ENCODE peak calls at places on chromosomes 16 and 17, in four cellular contexts. X is mesendoderm, C is H1, T is IMR-90. O is an unnamed sample.

GRCh38 chr17:80948091-80948960 is 43.3 kb upstream of the CHMP6 start:
- DNase-seq in X (no peak), C (no peak), T (no peak), O (no peak)

GRCh38 chr17:46978489-46979022 is 497 bp downstream of the RPRML start:
- DNase-seq in X (no peak), C (no peak), T (no peak), O (peak; percentile 63)

GRCh38 chr17:5583426-5584382 is 605 bp downstream of the NLRP1 start:
- DNase-seq in X (no peak), C (no peak), T (peak; percentile 15), O (no peak)

GRCh38 chr17:32793841-32794240 is 83.1 kb downstream of the MYO1D start:
- DNase-seq in X (no peak), C (no peak), T (no peak), O (no peak)

GRCh38 chr17:6095501-6095900 is 25.3 kb downstream of the WSCD1 start:
- DNase-seq in X (no peak), C (no peak), T (no peak), O (no peak)

GRCh38 chr16:88505405-88506082 is 52.5 kb downstream of the ZFPM1 start:
- DNase-seq in X (peak; percentile 23), C (no peak), T (no peak), O (peak; percentile 50)

GRCh38 chr17:78359216-78359935 is 501 bp downstream of the SOCS3 start:
- DNase-seq in X (peak; percentile 61), C (no peak), T (no peak), O (peak; percentile 52)

GRCh38 chr17:55420776-55421178 is 858 bp downstream of the MMD start:
- DNase-seq in X (peak; percentile 53), C (no peak), T (no peak), O (no peak)

GRCh38 chr17:28076138-28076537 is 33.7 kb downstream of the NLK start:
- DNase-seq in X (no peak), C (no peak), T (no peak), O (no peak)

GRCh38 chr16:90047714-90048346 is 28.6 kb upstream of the DBNDD1 start:
- DNase-seq in X (no peak), C (no peak), T (no peak), O (peak; percentile 52)
- H3K27ac ChIP-seq in X (no peak overlapping the region), C (no peak overlapping the region), T (no peak overlapping the region), O (no peak overlapping the region)

GRCh38 chr16:31411024-31411845 is 16.9 kb downstream of the COX6A2 start:
- DNase-seq in X (no peak), C (no peak), T (no peak), O (no peak)

GRCh38 chr16:31414706-31415105 is 13.5 kb downstream of the COX6A2 start:
- DNase-seq in X (no peak), C (no peak), T (no peak), O (no peak)

GRCh38 chr16:31412750-31413149 is 15.4 kb downstream of the COX6A2 start:
- DNase-seq in X (no peak), C (no peak), T (no peak), O (no peak)

GRCh38 chr16:31416371-31416770 is 11.8 kb downstream of the COX6A2 start:
- DNase-seq in X (no peak), C (no peak), T (no peak), O (no peak)

GRCh38 chr16:31413943-31414342 is 14.2 kb downstream of the COX6A2 start:
- DNase-seq in X (no peak), C (no peak), T (no peak), O (no peak)
- H3K27me3 ChIP-seq in X (no peaks in the 10 kb centered on the region), C (no peaks in the 10 kb centered on the region), T (peaks cover 18% of the 10 kb centered on the region), O (no peaks in the 10 kb centered on the region)

DNA sequence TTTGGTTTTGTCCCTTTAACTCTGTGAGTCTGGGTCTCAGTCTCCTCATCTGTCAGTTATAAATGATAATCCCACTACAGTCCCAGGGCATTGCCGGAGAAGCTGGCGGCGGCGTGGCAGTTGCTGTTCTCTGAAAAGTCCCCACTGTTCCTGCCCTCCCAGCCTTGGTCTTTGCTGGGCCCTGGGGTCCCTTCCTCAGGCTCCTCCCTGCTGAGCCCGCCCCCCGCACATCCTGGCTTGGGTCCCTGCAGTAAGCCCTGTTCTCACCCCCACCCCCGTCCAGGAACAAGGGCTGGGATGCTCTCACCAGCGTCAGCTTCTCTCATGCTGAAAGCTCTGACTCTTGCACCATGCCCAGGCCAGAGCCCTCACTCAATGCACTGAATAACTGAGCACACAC is 35.3 kb upstream of the PEMT start:
- DNase-seq in X (no peak), C (no peak), T (no peak), O (no peak)
- H4K5ac ChIP-seq in X (no peak overlapping the region), C (peak overlapping the region; percentile 1), T (no peak overlapping the region), O (no peak overlapping the region)

GRCh38 chr17:69505740-69506139 is 91.2 kb downstream of the MAP2K6 start:
- DNase-seq in X (no peak), C (no peak), T (no peak), O (no peak)
- H3K27ac ChIP-seq in X (no peak overlapping the region), C (no peak overlapping the region), T (no peak overlapping the region), O (no peak overlapping the region)

GRCh38 chr17:40836020-40836419 is 13.6 kb upstream of the KRT10 start:
- DNase-seq in X (no peak), C (no peak), T (no peak), O (no peak)
- H3K27me3 ChIP-seq in X (no peaks in the 10 kb centered on the region), C (peaks cover 4% of the 10 kb centered on the region), T (no peaks in the 10 kb centered on the region), O (peaks cover 8% of the 10 kb centered on the region)

GRCh38 chr16:578870-579405 is 9.2 kb downstream of the PIGQ start:
- DNase-seq in X (peak; percentile 89), C (peak; percentile 64), T (peak; percentile 65), O (peak; percentile 85)

GRCh38 chr16:578232-578869 is 8.6 kb downstream of the PIGQ start:
- DNase-seq in X (no peak), C (no peak), T (no peak), O (no peak)

GRCh38 chr16:576823-577201 is 7.0 kb downstream of the PIGQ start:
- DNase-seq in X (peak; percentile 58), C (no peak), T (no peak), O (peak; percentile 73)

GRCh38 chr16:576197-576822 is 6.5 kb downstream of the PIGQ start:
- DNase-seq in X (no peak), C (no peak), T (no peak), O (no peak)

GRCh38 chr16:577796-578195 is 8.0 kb downstream of the PIGQ start:
- DNase-seq in X (no peak), C (no peak), T (no peak), O (no peak)
- H4K5ac ChIP-seq in X (no peak overlapping the region), C (no peak overlapping the region), T (no peak overlapping the region), O (no peak overlapping the region)

GRCh38 chr16:67530013-67530939 is 1.6 kb downstream of the RIPOR1 start:
- DNase-seq in X (no peak), C (no peak), T (peak; percentile 76), O (no peak)

GRCh38 chr16:67529639-67530012 is 997 bp downstream of the RIPOR1 start:
- DNase-seq in X (no peak), C (no peak), T (no peak), O (no peak)

GRCh38 chr16:67533024-67533560 is 4.5 kb downstream of the RIPOR1 start:
- DNase-seq in X (no peak), C (no peak), T (no peak), O (no peak)

GRCh38 chr16:67528870-67529638 is 425 bp downstream of the RIPOR1 start:
- DNase-seq in X (peak; percentile 42), C (no peak), T (peak; percentile 32), O (no peak)

GRCh38 chr16:67531247-67531646 is 2.6 kb downstream of the RIPOR1 start:
- DNase-seq in X (no peak), C (no peak), T (no peak), O (no peak)
- H3K27ac ChIP-seq in X (no peak overlapping the region), C (no peak overlapping the region), T (no peak overlapping the region), O (no peak overlapping the region)

GRCh38 chr17:38603786-38604478 is 1.8 kb downstream of the SRCIN1 start:
- DNase-seq in X (no peak), C (no peak), T (no peak), O (no peak)
- H3K27me3 ChIP-seq in X (peaks cover 3% of the 10 kb centered on the region), C (peaks cover 2% of the 10 kb centered on the region), T (peaks cover 93% of the 10 kb centered on the region), O (peaks cover 24% of the 10 kb centered on the region)